ENCODE peak calls at places on chromosomes 1 and 21, in four cellular contexts. One of them, this sample, is unnamed.

GRCh38 chr1:215776336-215776735 is 209.2 kb downstream of the KCTD3 start:
- DNase-seq in H1: no peak
- DNase-seq in IMR-90: no peak
- DNase-seq in WTC11: no peak
- DNase-seq in this sample: no peak

GRCh38 chr1:37478451-37478871 is 4.1 kb downstream of the ZC3H12A start:
- DNase-seq in IMR-90: peak; percentile 77
- DNase-seq in H1: no peak
- DNase-seq in WTC11: no peak
- DNase-seq in this sample: no peak

GRCh38 chr1:232127190-232127589 is 500.6 kb downstream of the DISC1 start:
- DNase-seq in IMR-90: peak; percentile 90
- DNase-seq in WTC11: no peak
- DNase-seq in H1: no peak
- DNase-seq in this sample: peak; percentile 71

GRCh38 chr1:178632619-178633018 is 92.4 kb upstream of the RALGPS2 start:
- DNase-seq in H1: no peak
- DNase-seq in IMR-90: peak; percentile 72
- DNase-seq in WTC11: no peak
- DNase-seq in this sample: no peak

GRCh38 chr1:115828101-115829022 is 12.6 kb downstream of the NHLH2 start:
- DNase-seq in WTC11: peak; percentile 57
- DNase-seq in IMR-90: peak; percentile 9
- DNase-seq in H1: peak; percentile 66
- DNase-seq in this sample: no peak

GRCh38 chr1:156251527-156251926 is 3.7 kb upstream of the PAQR6 start:
- DNase-seq in H1: no peak
- DNase-seq in IMR-90: no peak
- DNase-seq in WTC11: no peak
- DNase-seq in this sample: no peak

GRCh38 chr1:45883633-45884032 is 80.2 kb downstream of the MAST2 start:
- DNase-seq in WTC11: no peak
- DNase-seq in H1: no peak
- DNase-seq in IMR-90: peak; percentile 70
- DNase-seq in this sample: no peak

GRCh38 chr1:228082975-228083870 is 715 bp downstream of the ARF1 start:
- DNase-seq in IMR-90: peak; percentile 29
- DNase-seq in H1: no peak
- DNase-seq in WTC11: no peak
- DNase-seq in this sample: no peak

GRCh38 chr1:109263234-109263596 is 13.9 kb downstream of the CELSR2 start:
- DNase-seq in IMR-90: no peak
- DNase-seq in WTC11: no peak
- DNase-seq in H1: no peak
- DNase-seq in this sample: no peak

GRCh38 chr1:76622774-76623173 is 244.5 kb upstream of the ST6GALNAC5 start:
- DNase-seq in IMR-90: no peak
- DNase-seq in WTC11: no peak
- DNase-seq in H1: no peak
- DNase-seq in this sample: no peak

GRCh38 chr1:76625887-76626286 is 241.4 kb upstream of the ST6GALNAC5 start:
- DNase-seq in IMR-90: no peak
- DNase-seq in WTC11: no peak
- DNase-seq in H1: no peak
- DNase-seq in this sample: no peak

DNA sequence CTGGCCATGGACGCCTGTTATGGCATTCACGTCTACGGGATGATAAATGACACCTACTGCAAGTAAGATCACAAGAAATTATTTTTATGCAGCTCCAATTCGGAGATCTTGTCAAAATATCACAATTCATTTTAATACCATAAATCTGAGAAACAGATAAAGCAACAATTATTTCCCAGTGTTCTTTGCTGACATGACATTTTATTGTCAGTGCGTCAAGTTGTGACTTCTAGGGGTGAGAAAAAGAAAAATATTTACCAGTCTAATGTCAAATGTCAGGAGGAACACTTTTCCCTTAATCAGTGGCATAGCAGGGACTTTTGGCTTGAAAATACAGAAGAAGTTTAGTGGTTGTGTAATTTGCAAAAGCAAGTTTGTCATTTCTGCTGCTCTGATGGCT is 239.8 kb upstream of the ST6GALNAC5 start:
- DNase-seq in WTC11: no peak
- DNase-seq in H1: no peak
- DNase-seq in IMR-90: no peak
- DNase-seq in this sample: no peak
- TF ChIP-seq USF2 in WTC11: no peak
- TF ChIP-seq USF2 in H1: no peak
- TF ChIP-seq USF2 in IMR-90: no peak
- TF ChIP-seq USF2 in this sample: no peak

GRCh38 chr1:235741294-235741693 is 91.7 kb upstream of the GNG4 start:
- DNase-seq in WTC11: no peak
- DNase-seq in H1: no peak
- DNase-seq in IMR-90: peak; percentile 87
- DNase-seq in this sample: peak; percentile 44
- TF ChIP-seq USF2 in WTC11: no peak
- TF ChIP-seq USF2 in H1: no peak
- TF ChIP-seq USF2 in IMR-90: no peak
- TF ChIP-seq USF2 in this sample: no peak

DNA sequence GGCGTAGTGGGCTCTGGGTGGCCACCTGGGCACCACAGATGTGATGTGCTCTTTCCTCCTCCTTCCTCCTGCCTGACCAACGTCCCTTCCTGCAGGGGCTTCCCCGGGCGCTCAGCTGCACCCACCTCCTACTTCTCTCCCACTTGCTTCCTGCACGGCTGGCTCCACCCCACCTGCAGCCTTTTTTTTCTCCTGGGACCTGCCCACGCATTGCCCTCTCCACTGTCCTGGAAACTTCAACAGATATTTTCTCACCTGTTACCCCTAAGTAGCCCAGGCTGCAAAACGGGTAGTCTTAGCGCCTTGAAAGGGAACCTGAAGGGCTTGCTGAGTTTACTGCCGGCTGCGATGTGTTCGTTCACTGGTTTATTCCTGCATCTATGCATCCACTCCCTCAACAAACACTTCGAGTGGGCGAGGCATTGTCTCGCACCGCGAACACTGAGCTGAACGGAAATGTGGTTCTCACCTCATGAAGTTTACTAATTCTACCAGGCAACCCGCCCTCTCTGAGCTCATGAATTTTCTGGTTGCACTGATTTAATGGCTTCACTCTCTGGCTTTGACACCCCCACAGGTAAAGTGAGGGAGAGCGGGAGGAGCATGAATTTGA is 23.6 kb downstream of the ZBTB18 start:
- DNase-seq in H1: peak; percentile 43
- DNase-seq in WTC11: no peak
- DNase-seq in IMR-90: no peak
- DNase-seq in this sample: no peak
- TF ChIP-seq USF2 in H1: no peak
- TF ChIP-seq USF2 in WTC11: no peak
- TF ChIP-seq USF2 in IMR-90: no peak
- TF ChIP-seq USF2 in this sample: no peak

GRCh38 chr21:36441715-36442114 is 38.2 kb downstream of the CLDN14 start:
- DNase-seq in WTC11: no peak
- DNase-seq in IMR-90: no peak
- DNase-seq in H1: no peak
- DNase-seq in this sample: no peak

GRCh38 chr21:36433011-36433709 is 46.8 kb downstream of the CLDN14 start:
- DNase-seq in WTC11: no peak
- DNase-seq in H1: no peak
- DNase-seq in IMR-90: no peak
- DNase-seq in this sample: no peak

GRCh38 chr21:36434144-36434543 is 45.8 kb downstream of the CLDN14 start:
- DNase-seq in WTC11: no peak
- DNase-seq in H1: no peak
- DNase-seq in IMR-90: no peak
- DNase-seq in this sample: no peak

GRCh38 chr21:36437745-36438128 is 42.2 kb downstream of the CLDN14 start:
- DNase-seq in IMR-90: peak; percentile 97
- DNase-seq in H1: no peak
- DNase-seq in WTC11: no peak
- DNase-seq in this sample: peak; percentile 78

GRCh38 chr21:36436829-36437744 is 42.8 kb downstream of the CLDN14 start:
- DNase-seq in H1: no peak
- DNase-seq in WTC11: no peak
- DNase-seq in IMR-90: no peak
- DNase-seq in this sample: no peak
- TF ChIP-seq USF2 in H1: no peak
- TF ChIP-seq USF2 in WTC11: no peak
- TF ChIP-seq USF2 in IMR-90: no peak
- TF ChIP-seq USF2 in this sample: no peak

GRCh38 chr1:93579891-93580290 is 101.7 kb downstream of the BCAR3 start:
- DNase-seq in H1: peak; percentile 39
- DNase-seq in WTC11: no peak
- DNase-seq in IMR-90: peak; percentile 97
- DNase-seq in this sample: peak; percentile 39
- TF ChIP-seq USF2 in H1: no peak
- TF ChIP-seq USF2 in WTC11: no peak
- TF ChIP-seq USF2 in IMR-90: no peak
- TF ChIP-seq USF2 in this sample: no peak

GRCh38 chr1:194309697-194310096 is 1123.3 kb upstream of the B3GALT2 start:
- DNase-seq in IMR-90: no peak
- DNase-seq in WTC11: no peak
- DNase-seq in H1: no peak
- DNase-seq in this sample: no peak
- TF ChIP-seq USF2 in IMR-90: no peak
- TF ChIP-seq USF2 in WTC11: no peak
- TF ChIP-seq USF2 in H1: no peak
- TF ChIP-seq USF2 in this sample: no peak

GRCh38 chr1:169110265-169110664 is 3.8 kb downstream of the ATP1B1 start:
- DNase-seq in WTC11: no peak
- DNase-seq in H1: no peak
- DNase-seq in IMR-90: no peak
- DNase-seq in this sample: no peak

GRCh38 chr1:169110691-169111447 is 4.4 kb downstream of the ATP1B1 start:
- DNase-seq in WTC11: no peak
- DNase-seq in H1: no peak
- DNase-seq in IMR-90: peak; percentile 41
- DNase-seq in this sample: no peak

GRCh38 chr1:169107673-169108160 is 1.2 kb downstream of the ATP1B1 start:
- DNase-seq in WTC11: no peak
- DNase-seq in H1: no peak
- DNase-seq in IMR-90: peak; percentile 62
- DNase-seq in this sample: peak; percentile 64

GRCh38 chr1:169109561-169110134 is 3.2 kb downstream of the ATP1B1 start:
- DNase-seq in IMR-90: peak; percentile 92
- DNase-seq in H1: no peak
- DNase-seq in WTC11: no peak
- DNase-seq in this sample: peak; percentile 96

DNA sequence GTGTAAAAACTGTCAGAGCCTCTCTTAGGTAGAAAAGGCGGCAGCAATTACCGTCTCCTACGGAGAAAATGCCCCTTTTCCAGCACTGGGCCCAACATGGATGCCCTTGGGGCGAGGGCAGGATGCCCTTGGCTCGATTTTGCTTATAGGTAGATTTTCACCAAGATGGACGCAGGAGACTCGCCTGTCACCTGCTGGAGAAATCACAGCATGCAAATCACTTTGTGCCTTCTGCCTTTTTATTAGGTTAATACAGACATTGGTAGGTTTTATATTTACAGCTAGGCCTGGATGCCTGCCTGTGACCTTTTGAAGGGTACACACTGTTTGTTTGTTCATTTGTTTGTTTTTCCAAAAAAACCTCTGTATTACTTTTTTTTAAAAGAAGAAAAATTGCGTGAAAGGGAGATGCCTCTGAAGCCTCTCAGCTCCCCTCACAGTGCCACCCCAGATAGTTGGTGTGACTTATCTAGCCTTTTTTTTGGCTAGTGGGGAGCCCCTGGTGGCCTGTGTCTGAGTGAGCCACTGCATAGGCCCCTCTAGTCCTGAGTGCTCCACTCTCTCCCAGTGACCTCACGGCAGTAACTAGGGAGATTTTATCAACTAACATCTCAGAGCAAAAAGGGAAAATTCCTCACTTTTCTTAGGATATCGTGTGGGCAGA is 2.5 kb downstream of the ATP1B1 start:
- DNase-seq in WTC11: no peak
- DNase-seq in IMR-90: peak; percentile 35
- DNase-seq in H1: no peak
- DNase-seq in this sample: peak; percentile 73
- TF ChIP-seq USF2 in WTC11: no peak
- TF ChIP-seq USF2 in IMR-90: no peak
- TF ChIP-seq USF2 in H1: no peak
- TF ChIP-seq USF2 in this sample: no peak